ENCODE peak calls at places on chromosome X, in four cellular contexts. O, N, S and R are unnamed samples.

GRCh38 chrX:106177106-106177981 is 9.2 kb downstream of the PWWP3B start:
- DNase-seq in O (no peak), N (no peak), S (peak), R (no peak)

GRCh38 chrX:68647156-68647957 is at the start of gene STARD8:
- DNase-seq in O (peak), N (no peak), S (no peak), R (no peak)

GRCh38 chrX:40543661-40544328 is 37.0 kb upstream of the ATP6AP2 start:
- DNase-seq in O (no peak), N (peak), S (no peak), R (no peak)

GRCh38 chrX:12961191-12961718 is 13.7 kb upstream of the TMSB4X start:
- DNase-seq in O (no peak), N (no peak), S (no peak), R (no peak)

GRCh38 chrX:107493141-107493540 is 43.7 kb downstream of the FRMPD3 start:
- DNase-seq in O (no peak), N (no peak), S (no peak), R (no peak)

GRCh38 chrX:17038681-17039161 is 92.3 kb downstream of the REPS2 start:
- DNase-seq in O (no peak), N (no peak), S (no peak), R (no peak)

GRCh38 chrX:14926471-14926870 is 53.2 kb downstream of the MOSPD2 start:
- DNase-seq in O (no peak), N (no peak), S (no peak), R (no peak)

GRCh38 chrX:39848900-39849299 is 248.9 kb downstream of the BCOR start:
- DNase-seq in O (no peak), N (no peak), S (no peak), R (no peak)

GRCh38 chrX:38055170-38055847 is 49.0 kb downstream of the SYTL5 start:
- DNase-seq in O (no peak), N (no peak), S (no peak), R (no peak)

GRCh38 chrX:39720945-39721344 is 376.8 kb downstream of the BCOR start:
- DNase-seq in O (no peak), N (no peak), S (no peak), R (no peak)

DNA sequence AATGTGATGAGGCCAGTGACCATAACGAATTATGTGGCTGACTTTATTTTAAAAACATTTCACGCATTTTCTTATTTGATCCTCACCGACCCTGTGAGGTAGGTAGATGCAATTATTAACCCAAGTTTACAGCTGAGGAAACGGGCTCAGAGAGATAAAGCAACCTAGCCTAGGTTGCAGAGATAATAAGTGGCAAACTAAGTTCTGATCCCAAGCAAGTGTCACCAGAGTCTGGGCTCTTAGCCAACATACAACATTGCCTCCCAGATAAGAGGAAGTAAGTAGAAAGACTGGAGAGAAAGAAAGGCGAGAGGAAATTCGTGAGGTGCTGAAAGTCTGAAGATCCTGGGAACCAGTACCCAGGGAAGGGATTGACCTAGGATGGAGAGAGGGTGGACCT is 77.4 kb upstream of the GPR50 start:
- DNase-seq in O (no peak), N (peak), S (no peak), R (no peak)
- H3K4me3 ChIP-seq in O (no peak), N (no peak), S (no peak), R (no peak)

GRCh38 chrX:19870206-19870605 is 17.2 kb downstream of the SH3KBP1 start:
- DNase-seq in O (no peak), N (no peak), S (no peak), R (no peak)
- H3K27ac ChIP-seq in O (no peak), N (no peak), S (no peak), R (no peak)

DNA sequence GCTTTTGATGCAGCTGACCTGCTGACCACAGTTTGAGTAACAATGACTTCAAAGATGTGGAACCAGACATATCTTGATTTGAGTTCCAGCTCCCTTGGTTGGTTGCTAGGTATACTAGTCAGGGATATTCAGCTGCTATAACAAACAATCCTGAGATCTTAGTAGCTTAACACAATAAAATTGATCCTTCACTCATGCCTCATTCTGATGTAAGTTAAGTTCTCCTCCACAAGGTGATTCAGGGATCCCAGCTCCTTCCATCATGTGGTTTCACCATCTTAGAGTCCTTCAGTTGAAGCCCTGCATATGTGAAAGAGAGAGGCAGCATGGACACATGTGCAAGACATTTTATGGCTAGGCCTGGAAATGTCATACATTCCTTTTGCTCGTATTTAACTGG is 7.3 kb downstream of the SMIM9 start:
- DNase-seq in O (no peak), N (no peak), S (no peak), R (no peak)
- H3K4me3 ChIP-seq in O (no peak), N (no peak), S (no peak), R (no peak)

GRCh38 chrX:627995-628394 is 2.6 kb upstream of the SHOX start:
- DNase-seq in O (no peak), N (no peak), S (no peak), R (no peak)
- H3K27ac ChIP-seq in O (no peak), N (no peak), S (no peak), R (no peak)